ENCODE peak calls at places on chromosomes 16 and 17, in five cellular contexts. N, D, R, A and T are unnamed samples.

GRCh38 chr16:67833035-67833417 is 9.1 kb upstream of the THAP11 start:
- DNase-seq in N (no peak), R (no peak), D (no peak), A (peak), T (peak)

GRCh38 chr16:80994451-80994850 is 12.2 kb downstream of the CMC2 start:
- DNase-seq in D (no peak), R (no peak), N (no peak), A (peak), T (peak)

GRCh38 chr17:17813055-17813724 is 23.6 kb downstream of the SREBF1 start:
- DNase-seq in R (no peak), A (no peak), D (no peak), N (no peak), T (no peak)

GRCh38 chr16:85067431-85067830 is 39.8 kb downstream of the KIAA0513 start:
- DNase-seq in N (no peak), R (no peak), D (no peak), A (no peak), T (no peak)

GRCh38 chr17:13025687-13026086 is 7.9 kb upstream of the ELAC2 start:
- DNase-seq in A (no peak), N (no peak), R (no peak), D (no peak), T (no peak)

GRCh38 chr17:2710075-2710803 is 1.3 kb downstream of the CLUH start:
- DNase-seq in D (no peak), A (no peak), R (no peak), N (no peak), T (no peak)

GRCh38 chr17:77404812-77405581 is 264.2 kb downstream of the SEC14L1 start:
- DNase-seq in A (peak), N (peak), D (peak), R (no peak), T (peak)

GRCh38 chr17:6554871-6555330 is 1.5 kb downstream of the PITPNM3 start:
- DNase-seq in N (no peak), D (no peak), A (no peak), R (no peak), T (no peak)

GRCh38 chr16:964696-965395 is 5.9 kb downstream of the LMF1 start:
- DNase-seq in A (no peak), N (no peak), D (peak), R (no peak), T (peak)

GRCh38 chr16:58409316-58409973 is 17.2 kb downstream of the GINS3 start:
- DNase-seq in D (no peak), R (peak), N (peak), A (peak), T (peak)

GRCh38 chr17:6587310-6587709 is 31.0 kb upstream of the PITPNM3 start:
- DNase-seq in A (no peak), D (no peak), R (no peak), N (no peak), T (no peak)

GRCh38 chr17:20992416-20992815 is 50.4 kb downstream of the USP22 start:
- DNase-seq in N (no peak), R (no peak), D (no peak), A (no peak), T (no peak)

GRCh38 chr17:6110592-6110991 is 40.4 kb downstream of the WSCD1 start:
- DNase-seq in D (no peak), R (no peak), A (no peak), N (no peak), T (peak)

GRCh38 chr17:49061524-49061943 is 64.3 kb downstream of the IGF2BP1 start:
- DNase-seq in R (no peak), N (no peak), A (no peak), D (no peak), T (peak)

GRCh38 chr16:4690946-4691665 is 2.3 kb upstream of the NUDT16L1 start:
- DNase-seq in A (no peak), R (no peak), N (peak), D (no peak), T (no peak)

GRCh38 chr17:81398170-81398854 is 3.1 kb downstream of the BAHCC1 start:
- DNase-seq in N (peak), D (no peak), R (no peak), A (no peak), T (peak)

GRCh38 chr16:17483266-17483864 is 12.6 kb upstream of the XYLT1 start:
- DNase-seq in D (no peak), A (no peak), N (no peak), R (no peak), T (no peak)

GRCh38 chr17:73186283-73186682 is 6.6 kb upstream of the COG1 start:
- DNase-seq in D (no peak), N (no peak), A (no peak), R (no peak), T (no peak)